ENCODE peak calls at places on chromosome 22, in ten cellular contexts. W is gastrocnemius medialis, Z is body of pancreas, G is adrenal gland, I is neural progenitor cell, N is pancreas, P is type B pancreatic cell, Y is endodermal cell, Q is prostate gland, H is colonic mucosa. M is an unnamed sample.

GRCh38 chr22:37943471-37944198 is 9.8 kb downstream of the C22orf23 start:
- DNase-seq in Y (no peak), H (no peak), Z (no peak), P (no peak), W (no peak), G (no peak), Q (peak; percentile 17), I (no peak), N (no peak), M (no peak)

GRCh38 chr22:42959472-42960145 is 55.3 kb downstream of the PACSIN2 start:
- DNase-seq in Z (peak; percentile 74), I (no peak), Q (peak; percentile 61), W (peak; percentile 50), H (peak; percentile 76), G (peak; percentile 87), Y (peak; percentile 51), P (no peak), N (no peak), M (no peak)

GRCh38 chr22:38041760-38042584 is 15.2 kb upstream of the PICK1 start:
- DNase-seq in P (no peak), I (no peak), W (no peak), N (no peak), H (no peak), Q (no peak), Z (no peak), G (no peak), Y (no peak), M (no peak)

GRCh38 chr22:49925525-49926128 is 7.2 kb downstream of the CRELD2 start:
- DNase-seq in Z (no peak), W (no peak), I (no peak), Q (no peak), G (no peak), Y (no peak), N (no peak), P (no peak), H (no peak), M (peak; percentile 82)

GRCh38 chr22:30324008-30324730 is 2.6 kb downstream of the TBC1D10A start:
- DNase-seq in I (no peak), N (no peak), Y (no peak), H (no peak), P (no peak), Q (no peak), W (no peak), G (no peak), Z (no peak), M (no peak)

GRCh38 chr22:42321908-42322561 is 51.6 kb upstream of the TCF20 start:
- DNase-seq in Q (no peak), Y (no peak), N (no peak), W (no peak), Z (no peak), I (peak; percentile 76), G (no peak), P (no peak), H (no peak), M (no peak)

GRCh38 chr22:40238425-40239344 is 61.0 kb downstream of the TNRC6B start:
- DNase-seq in Q (peak; percentile 48), W (no peak), N (no peak), I (no peak), Y (no peak), H (no peak), G (peak; percentile 70), Z (no peak), P (no peak), M (no peak)

GRCh38 chr22:36578619-36579018 is 49.7 kb upstream of the EIF3D start:
- DNase-seq in I (no peak), N (no peak), Y (peak; percentile 17), Q (no peak), Z (no peak), G (no peak), W (no peak), P (no peak), H (no peak), M (no peak)

GRCh38 chr22:17910561-17911311 is 113.6 kb downstream of the MICAL3 start:
- DNase-seq in G (peak; percentile 96), H (peak; percentile 27), Y (peak; percentile 87), I (peak; percentile 71), Z (peak; percentile 30), W (peak; percentile 94), P (no peak), Q (peak; percentile 39), N (no peak), M (no peak)

GRCh38 chr22:23639661-23640060 is 7.5 kb upstream of the DRICH1 start:
- DNase-seq in Y (no peak), P (no peak), H (no peak), G (no peak), I (no peak), N (no peak), Z (no peak), W (no peak), Q (no peak), M (no peak)

GRCh38 chr22:23036684-23037428 is 33.5 kb upstream of the GNAZ start:
- DNase-seq in N (no peak), I (no peak), W (no peak), Y (no peak), Z (no peak), P (no peak), G (peak; percentile 69), H (no peak), Q (no peak), M (no peak)

GRCh38 chr22:36569999-36570398 is 41.0 kb upstream of the EIF3D start:
- DNase-seq in G (no peak), H (no peak), Z (no peak), I (peak; percentile 70), Y (peak; percentile 87), N (no peak), W (no peak), P (no peak), Q (no peak), M (no peak)

DNA sequence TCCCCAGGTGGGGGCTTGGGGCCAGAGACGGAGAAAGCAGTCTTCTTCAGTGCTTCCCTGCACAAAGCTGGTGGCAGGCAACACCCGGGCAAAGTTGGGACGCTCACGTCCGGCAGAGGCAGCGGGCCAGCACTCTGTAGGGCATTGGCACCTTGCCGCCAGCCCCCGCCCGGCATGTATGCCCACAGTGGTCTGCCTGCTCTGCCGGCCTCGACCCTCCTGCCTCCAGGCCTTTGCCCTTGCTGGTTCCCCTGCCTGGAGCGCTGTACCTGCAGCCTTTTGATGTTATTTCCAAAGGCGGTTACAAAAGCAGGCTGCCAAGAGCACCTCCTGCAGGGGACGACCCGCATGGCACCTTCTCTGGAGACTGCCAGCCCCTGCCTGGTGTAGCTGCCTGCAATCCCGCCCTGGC is 56.5 kb upstream of the SHISAL1 start:
- DNase-seq in I (peak; percentile 52), P (no peak), G (no peak), W (no peak), N (peak; percentile 51), H (no peak), Z (no peak), Q (no peak), Y (peak; percentile 94), M (no peak)
- TF ChIP-seq CTCF in I (peak; percentile 62), P (peak; percentile 48), G (no peak), W (no peak), N (no peak), H (no peak), Z (no peak), Q (no peak), Y (peak; percentile 76), M (peak; percentile 8)

GRCh38 chr22:35329114-35329847 is 29.6 kb downstream of the TOM1 start:
- DNase-seq in Q (no peak), W (no peak), I (no peak), Z (no peak), Y (no peak), N (no peak), G (no peak), P (no peak), H (no peak), M (no peak)
- TF ChIP-seq CTCF in Q (no peak), W (no peak), I (no peak), Z (peak; percentile 19), Y (no peak), N (no peak), G (no peak), P (peak; percentile 13), H (peak; percentile 12), M (peak; percentile 23)

GRCh38 chr22:31730344-31730711 is 19.6 kb downstream of the PRR14L start:
- DNase-seq in H (no peak), G (no peak), N (no peak), P (no peak), Q (no peak), W (no peak), Y (no peak), Z (no peak), I (peak; percentile 17), M (no peak)
- TF ChIP-seq CTCF in H (no peak), G (no peak), N (no peak), P (peak; percentile 25), Q (no peak), W (no peak), Y (peak; percentile 68), Z (no peak), I (peak; percentile 41), M (no peak)

DNA sequence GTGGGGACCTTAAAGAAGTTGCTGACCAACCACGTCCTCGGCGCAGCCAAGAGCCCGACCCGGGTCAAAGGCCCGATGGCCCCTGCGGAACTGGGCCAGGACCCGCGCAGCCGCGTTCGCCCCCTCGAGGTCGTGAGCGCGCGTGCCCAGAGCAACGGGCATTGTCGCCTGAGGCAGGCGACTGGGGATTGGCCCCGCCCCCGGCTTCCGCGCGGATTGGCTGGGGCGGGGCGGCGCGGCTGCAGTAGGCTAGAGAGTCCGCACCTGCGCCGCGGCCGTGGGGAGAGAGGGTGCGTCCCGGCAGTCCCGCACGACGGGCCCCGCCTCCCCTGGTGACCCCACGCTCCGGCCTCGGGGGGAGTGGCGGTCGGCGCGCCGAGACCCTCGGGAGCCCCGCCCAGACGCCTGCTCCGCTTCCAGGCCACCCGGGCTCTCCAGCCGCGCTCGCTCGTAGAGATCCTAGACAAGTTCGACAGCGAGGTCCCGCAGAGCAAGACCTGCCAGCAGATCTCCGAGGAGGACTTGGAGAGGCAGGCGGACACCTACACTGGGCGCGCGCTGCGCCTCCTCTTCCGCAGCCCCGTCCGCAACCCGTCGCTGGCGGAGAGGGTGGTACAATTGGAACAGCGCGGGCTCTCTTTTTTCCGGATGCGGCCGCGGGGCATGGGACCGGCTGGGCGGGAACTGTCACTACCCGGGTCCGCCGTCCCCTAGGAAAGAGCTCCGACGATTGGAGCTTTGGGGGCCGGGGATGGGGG is 8.3 kb upstream of the PPIL2 start:
- DNase-seq in I (peak; percentile 93), P (peak; percentile 85), N (peak; percentile 91), H (peak; percentile 87), Q (peak; percentile 49), G (no peak), Y (peak; percentile 91), Z (peak; percentile 79), W (peak; percentile 34), M (peak; percentile 97)
- TF ChIP-seq CTCF in I (peak; percentile 40), P (peak; percentile 53), N (no peak), H (peak; percentile 16), Q (no peak), G (no peak), Y (peak; percentile 45), Z (peak; percentile 48), W (no peak), M (peak; percentile 33)

DNA sequence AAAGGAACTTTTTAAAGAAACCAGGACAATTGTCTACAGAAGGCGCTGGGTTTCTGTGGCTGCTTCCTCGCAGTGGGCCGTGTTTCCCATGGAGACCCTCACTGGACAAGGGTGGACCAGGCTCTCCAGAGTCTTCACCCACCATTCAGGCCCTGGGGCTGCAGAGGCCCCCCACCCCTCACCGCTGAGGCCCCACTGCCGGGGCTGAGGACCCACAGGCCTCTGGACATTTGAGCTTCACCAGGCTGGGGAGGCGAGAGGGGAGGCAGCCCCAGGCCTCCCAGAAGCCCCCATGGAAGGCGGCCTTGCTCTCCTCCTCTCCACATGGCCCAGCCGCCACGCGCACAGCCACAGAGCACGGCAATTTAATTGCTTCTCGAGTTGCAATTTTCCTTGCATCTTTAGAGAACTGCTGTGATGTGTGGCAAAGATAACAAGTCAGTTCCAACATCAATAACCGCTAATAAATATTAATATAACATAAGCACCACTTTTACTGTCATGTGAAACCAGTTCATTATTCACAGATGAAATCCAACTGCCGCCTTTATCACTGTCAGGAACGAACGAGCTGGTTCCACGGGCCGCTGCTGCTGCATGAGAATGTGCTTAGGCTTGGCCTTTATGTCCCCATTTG is 81.0 kb downstream of the PHF21B start:
- DNase-seq in W (no peak), Q (no peak), P (no peak), H (no peak), Z (no peak), G (no peak), I (no peak), Y (no peak), N (peak; percentile 49), M (no peak)
- TF ChIP-seq CTCF in W (no peak), Q (no peak), P (no peak), H (no peak), Z (no peak), G (no peak), I (no peak), Y (no peak), N (no peak), M (no peak)